ENCODE peak calls at places on chromosomes 12 and 14, in four cellular contexts. One of them, this sample, is unnamed.

GRCh38 chr12:85803231-85803630 is 33.0 kb downstream of the RASSF9 start:
- DNase-seq in GM23338: no peak
- DNase-seq in gastrocnemius medialis: no peak
- DNase-seq in endodermal cell: no peak
- DNase-seq in this sample: no peak

GRCh38 chr14:103151270-103151933 is 28.1 kb downstream of the TNFAIP2 start:
- DNase-seq in endodermal cell: peak; percentile 24
- DNase-seq in gastrocnemius medialis: no peak
- DNase-seq in GM23338: no peak
- DNase-seq in this sample: no peak

GRCh38 chr14:101584049-101584859 is 23.0 kb downstream of the DIO3 start:
- DNase-seq in endodermal cell: peak; percentile 45
- DNase-seq in gastrocnemius medialis: peak; percentile 45
- DNase-seq in GM23338: peak; percentile 26
- DNase-seq in this sample: no peak

GRCh38 chr12:57772429-57773322 is at the start of gene EEF1AKMT3:
- DNase-seq in gastrocnemius medialis: peak; percentile 42
- DNase-seq in GM23338: peak; percentile 73
- DNase-seq in endodermal cell: no peak
- DNase-seq in this sample: peak; percentile 36

GRCh38 chr12:111636209-111636928 is 37.3 kb upstream of the ATXN2 start:
- DNase-seq in endodermal cell: peak; percentile 90
- DNase-seq in gastrocnemius medialis: peak; percentile 38
- DNase-seq in GM23338: peak; percentile 85
- DNase-seq in this sample: peak; percentile 5

GRCh38 chr12:132461526-132461925 is 28.4 kb upstream of the FBRSL1 start:
- DNase-seq in endodermal cell: no peak
- DNase-seq in GM23338: no peak
- DNase-seq in gastrocnemius medialis: no peak
- DNase-seq in this sample: no peak

GRCh38 chr14:26598081-26598671 is 343 bp upstream of the NOVA1 start:
- DNase-seq in endodermal cell: peak; percentile 99
- DNase-seq in GM23338: peak; percentile 95
- DNase-seq in gastrocnemius medialis: peak; percentile 78
- DNase-seq in this sample: peak; percentile 25

GRCh38 chr12:76312314-76312713 is 35.9 kb downstream of the BBS10 start:
- DNase-seq in endodermal cell: peak; percentile 64
- DNase-seq in gastrocnemius medialis: no peak
- DNase-seq in GM23338: peak; percentile 46
- DNase-seq in this sample: no peak

GRCh38 chr14:65356327-65356836 is 56.1 kb upstream of the FUT8 start:
- DNase-seq in gastrocnemius medialis: no peak
- DNase-seq in endodermal cell: peak; percentile 72
- DNase-seq in GM23338: peak; percentile 21
- DNase-seq in this sample: no peak

GRCh38 chr12:123263196-123263817 is 8.3 kb downstream of the CDK2AP1 start:
- DNase-seq in GM23338: no peak
- DNase-seq in endodermal cell: no peak
- DNase-seq in gastrocnemius medialis: no peak
- DNase-seq in this sample: no peak

GRCh38 chr12:28033538-28033915 is 61.0 kb upstream of the PTHLH start:
- DNase-seq in endodermal cell: no peak
- DNase-seq in gastrocnemius medialis: no peak
- DNase-seq in GM23338: no peak
- DNase-seq in this sample: no peak

GRCh38 chr12:93679308-93679933 is 2.2 kb downstream of the CRADD start:
- DNase-seq in gastrocnemius medialis: peak; percentile 93
- DNase-seq in GM23338: no peak
- DNase-seq in endodermal cell: no peak
- DNase-seq in this sample: no peak

GRCh38 chr12:79773896-79774295 is 83.1 kb upstream of the PAWR start:
- DNase-seq in GM23338: no peak
- DNase-seq in endodermal cell: no peak
- DNase-seq in gastrocnemius medialis: no peak
- DNase-seq in this sample: no peak

GRCh38 chr12:79775355-79776073 is 84.8 kb upstream of the PAWR start:
- DNase-seq in GM23338: no peak
- DNase-seq in endodermal cell: no peak
- DNase-seq in gastrocnemius medialis: no peak
- DNase-seq in this sample: no peak

GRCh38 chr12:79778802-79779201 is 88.0 kb upstream of the PAWR start:
- DNase-seq in endodermal cell: no peak
- DNase-seq in GM23338: no peak
- DNase-seq in gastrocnemius medialis: no peak
- DNase-seq in this sample: no peak

GRCh38 chr12:79776111-79776510 is 85.3 kb upstream of the PAWR start:
- DNase-seq in gastrocnemius medialis: no peak
- DNase-seq in GM23338: no peak
- DNase-seq in endodermal cell: no peak
- DNase-seq in this sample: no peak
- H3K4me1 ChIP-seq in gastrocnemius medialis: no peaks in the 10 kb centered on the region
- H3K4me1 ChIP-seq in GM23338: no peaks in the 10 kb centered on the region
- H3K4me1 ChIP-seq in endodermal cell: no peaks in the 10 kb centered on the region
- H3K4me1 ChIP-seq in this sample: peaks cover 13% of the 10 kb centered on the region

GRCh38 chr14:104223810-104224515 is 85.6 kb downstream of the KIF26A start:
- DNase-seq in GM23338: no peak
- DNase-seq in gastrocnemius medialis: no peak
- DNase-seq in endodermal cell: no peak
- DNase-seq in this sample: no peak
- H3K4me3 ChIP-seq in GM23338: no peak overlapping the region
- H3K4me3 ChIP-seq in gastrocnemius medialis: no peak overlapping the region
- H3K4me3 ChIP-seq in endodermal cell: no peak overlapping the region
- H3K4me3 ChIP-seq in this sample: no peak overlapping the region

GRCh38 chr14:99179946-99180345 is 92.1 kb downstream of the BCL11B start:
- DNase-seq in gastrocnemius medialis: no peak
- DNase-seq in endodermal cell: no peak
- DNase-seq in GM23338: no peak
- DNase-seq in this sample: no peak

GRCh38 chr14:99177046-99177655 is 94.8 kb downstream of the BCL11B start:
- DNase-seq in GM23338: no peak
- DNase-seq in endodermal cell: peak; percentile 38
- DNase-seq in gastrocnemius medialis: no peak
- DNase-seq in this sample: no peak

GRCh38 chr14:99176156-99176945 is 95.6 kb downstream of the BCL11B start:
- DNase-seq in GM23338: peak; percentile 20
- DNase-seq in endodermal cell: peak; percentile 43
- DNase-seq in gastrocnemius medialis: no peak
- DNase-seq in this sample: no peak

GRCh38 chr14:99179506-99179905 is 92.5 kb downstream of the BCL11B start:
- DNase-seq in GM23338: no peak
- DNase-seq in gastrocnemius medialis: no peak
- DNase-seq in endodermal cell: no peak
- DNase-seq in this sample: no peak

GRCh38 chr14:99177876-99178630 is 93.9 kb downstream of the BCL11B start:
- DNase-seq in gastrocnemius medialis: no peak
- DNase-seq in endodermal cell: peak; percentile 38
- DNase-seq in GM23338: no peak
- DNase-seq in this sample: no peak
- H3K4me1 ChIP-seq in gastrocnemius medialis: no peaks in the 10 kb centered on the region
- H3K4me1 ChIP-seq in endodermal cell: no peaks in the 10 kb centered on the region
- H3K4me1 ChIP-seq in GM23338: peaks cover 25% of the 10 kb centered on the region
- H3K4me1 ChIP-seq in this sample: no peaks in the 10 kb centered on the region

DNA sequence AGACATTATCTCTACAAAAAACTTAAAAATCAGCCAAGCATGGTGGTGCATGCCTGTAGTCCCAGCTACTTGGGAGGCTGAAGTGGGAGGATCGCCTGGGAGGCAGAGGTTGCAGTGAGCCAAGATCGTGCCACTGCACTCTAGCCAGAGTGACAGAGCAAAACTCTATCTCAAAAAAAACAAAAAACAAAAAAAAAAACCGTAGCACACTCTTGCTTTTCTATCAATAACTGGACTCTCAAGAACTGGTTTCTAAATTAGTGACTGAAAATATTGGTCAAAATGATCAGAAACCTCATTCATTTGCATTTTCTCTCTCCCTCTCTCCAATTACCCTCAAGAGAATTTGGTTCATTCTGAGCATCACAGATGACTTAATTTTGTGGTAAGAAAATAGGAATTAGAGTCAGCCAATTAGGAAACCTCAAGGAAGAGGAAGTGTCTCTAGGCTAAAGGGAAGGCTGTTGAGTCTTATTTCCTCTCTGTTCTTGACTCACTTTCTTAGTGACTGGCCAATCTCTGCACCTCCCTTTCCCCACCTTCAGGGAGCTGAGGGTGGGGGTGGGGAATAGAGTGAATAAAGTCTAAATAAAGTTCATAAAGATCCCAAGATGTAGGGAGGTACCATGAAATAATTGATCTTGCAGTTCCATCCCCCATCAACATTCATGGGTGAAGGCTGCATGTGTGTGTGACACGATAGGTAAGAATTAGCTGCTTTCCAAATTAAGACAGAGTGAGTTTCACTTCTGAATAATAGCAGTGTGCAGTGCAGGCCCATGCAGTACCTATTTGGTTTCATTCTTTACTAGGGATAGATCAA is 6.8 kb upstream of the PSMA6 start:
- DNase-seq in gastrocnemius medialis: no peak
- DNase-seq in GM23338: no peak
- DNase-seq in endodermal cell: no peak
- DNase-seq in this sample: no peak
- H3K4me3 ChIP-seq in gastrocnemius medialis: no peak overlapping the region
- H3K4me3 ChIP-seq in GM23338: no peak overlapping the region
- H3K4me3 ChIP-seq in endodermal cell: no peak overlapping the region
- H3K4me3 ChIP-seq in this sample: no peak overlapping the region

GRCh38 chr12:130163461-130164215 is 1.4 kb downstream of the FZD10 start:
- DNase-seq in endodermal cell: peak; percentile 78
- DNase-seq in gastrocnemius medialis: no peak
- DNase-seq in GM23338: no peak
- DNase-seq in this sample: no peak
- H3K4me1 ChIP-seq in endodermal cell: peaks cover 6% of the 10 kb centered on the region
- H3K4me1 ChIP-seq in gastrocnemius medialis: no peaks in the 10 kb centered on the region
- H3K4me1 ChIP-seq in GM23338: peaks cover 25% of the 10 kb centered on the region
- H3K4me1 ChIP-seq in this sample: peaks cover 29% of the 10 kb centered on the region

GRCh38 chr14:105076805-105077648 is 11.8 kb upstream of the GPR132 start:
- DNase-seq in gastrocnemius medialis: no peak
- DNase-seq in GM23338: no peak
- DNase-seq in endodermal cell: no peak
- DNase-seq in this sample: no peak
- H3K4me3 ChIP-seq in gastrocnemius medialis: no peak overlapping the region
- H3K4me3 ChIP-seq in GM23338: no peak overlapping the region
- H3K4me3 ChIP-seq in endodermal cell: no peak overlapping the region
- H3K4me3 ChIP-seq in this sample: no peak overlapping the region

GRCh38 chr14:52917732-52918131 is 33.1 kb downstream of the FERMT2 start:
- DNase-seq in endodermal cell: no peak
- DNase-seq in gastrocnemius medialis: no peak
- DNase-seq in GM23338: no peak
- DNase-seq in this sample: no peak

GRCh38 chr14:52922059-52922458 is 28.8 kb downstream of the FERMT2 start:
- DNase-seq in gastrocnemius medialis: no peak
- DNase-seq in endodermal cell: peak; percentile 53
- DNase-seq in GM23338: no peak
- DNase-seq in this sample: no peak

GRCh38 chr14:52918486-52918885 is 32.4 kb downstream of the FERMT2 start:
- DNase-seq in endodermal cell: no peak
- DNase-seq in GM23338: no peak
- DNase-seq in gastrocnemius medialis: no peak
- DNase-seq in this sample: no peak

GRCh38 chr14:52922656-52923055 is 28.2 kb downstream of the FERMT2 start:
- DNase-seq in gastrocnemius medialis: no peak
- DNase-seq in GM23338: no peak
- DNase-seq in endodermal cell: no peak
- DNase-seq in this sample: no peak

DNA sequence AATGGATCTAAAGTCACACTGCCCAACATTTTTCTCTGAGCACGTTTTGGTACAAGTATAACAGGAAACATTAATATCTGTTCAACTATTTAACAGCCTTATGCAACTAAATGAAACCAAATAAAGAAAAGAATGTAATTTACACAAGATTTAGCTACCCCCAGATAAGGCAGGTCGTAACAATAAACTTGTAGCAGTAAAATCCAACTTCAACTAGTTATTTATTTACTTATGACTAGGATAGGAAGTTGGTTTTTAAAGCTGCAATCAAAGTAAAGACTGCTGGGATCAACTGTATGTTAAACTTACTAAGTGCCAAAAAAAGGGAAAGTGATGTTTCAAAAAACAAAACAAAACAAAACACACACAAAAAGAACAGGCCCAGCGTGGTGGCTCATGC is 30.9 kb downstream of the FERMT2 start:
- DNase-seq in endodermal cell: no peak
- DNase-seq in gastrocnemius medialis: no peak
- DNase-seq in GM23338: no peak
- DNase-seq in this sample: no peak
- H3K4me1 ChIP-seq in endodermal cell: peaks cover 9% of the 10 kb centered on the region
- H3K4me1 ChIP-seq in gastrocnemius medialis: peaks cover 67% of the 10 kb centered on the region
- H3K4me1 ChIP-seq in GM23338: peaks cover 27% of the 10 kb centered on the region
- H3K4me1 ChIP-seq in this sample: peaks cover 75% of the 10 kb centered on the region

This sample was measured in thoracic aorta.